ENCODE peak calls at places on chromosomes 16 and 17, in six cellular contexts. One of them, this sample, is unnamed.

GRCh38 chr16:67024384-67024896 is 4.5 kb upstream of the CBFB start:
- DNase-seq in HAP-1: no peak
- DNase-seq in neural progenitor cell: no peak
- DNase-seq in mucosa of descending colon: no peak
- DNase-seq in astrocyte of the cerebellum: no peak
- DNase-seq in GM23248: peak; percentile 24
- DNase-seq in this sample: no peak

GRCh38 chr17:17032131-17032692 is 10.0 kb upstream of the MPRIP start:
- DNase-seq in HAP-1: no peak
- DNase-seq in neural progenitor cell: peak; percentile 18
- DNase-seq in mucosa of descending colon: peak; percentile 57
- DNase-seq in astrocyte of the cerebellum: peak; percentile 15
- DNase-seq in GM23248: peak; percentile 97
- DNase-seq in this sample: peak; percentile 78

GRCh38 chr17:58336456-58337094 is 8.0 kb upstream of the TSPOAP1 start:
- DNase-seq in HAP-1: no peak
- DNase-seq in neural progenitor cell: no peak
- DNase-seq in mucosa of descending colon: no peak
- DNase-seq in astrocyte of the cerebellum: no peak
- DNase-seq in GM23248: peak; percentile 40
- DNase-seq in this sample: peak; percentile 84

GRCh38 chr17:28174352-28175046 is 132.0 kb downstream of the NLK start:
- DNase-seq in HAP-1: no peak
- DNase-seq in neural progenitor cell: no peak
- DNase-seq in mucosa of descending colon: no peak
- DNase-seq in astrocyte of the cerebellum: no peak
- DNase-seq in GM23248: no peak
- DNase-seq in this sample: no peak

GRCh38 chr17:35801583-35802224 is 6.3 kb upstream of the MMP28 start:
- DNase-seq in HAP-1: no peak
- DNase-seq in neural progenitor cell: no peak
- DNase-seq in mucosa of descending colon: peak; percentile 83
- DNase-seq in astrocyte of the cerebellum: peak; percentile 91
- DNase-seq in GM23248: peak; percentile 24
- DNase-seq in this sample: peak; percentile 90

GRCh38 chr17:49861150-49861884 is 13.4 kb upstream of the TAC4 start:
- DNase-seq in HAP-1: peak; percentile 22
- DNase-seq in neural progenitor cell: peak; percentile 78
- DNase-seq in mucosa of descending colon: peak; percentile 57
- DNase-seq in astrocyte of the cerebellum: peak; percentile 13
- DNase-seq in GM23248: peak; percentile 60
- DNase-seq in this sample: peak; percentile 43

GRCh38 chr16:64455275-64455674 is 666.6 kb downstream of the CDH11 start:
- DNase-seq in HAP-1: no peak
- DNase-seq in neural progenitor cell: no peak
- DNase-seq in mucosa of descending colon: no peak
- DNase-seq in astrocyte of the cerebellum: no peak
- DNase-seq in GM23248: peak; percentile 45
- DNase-seq in this sample: no peak

GRCh38 chr17:61267847-61268246 is 131.8 kb upstream of the TBX2 start:
- DNase-seq in HAP-1: no peak
- DNase-seq in neural progenitor cell: no peak
- DNase-seq in mucosa of descending colon: no peak
- DNase-seq in astrocyte of the cerebellum: no peak
- DNase-seq in GM23248: no peak
- DNase-seq in this sample: no peak

GRCh38 chr17:17876959-17877547 is 40.3 kb upstream of the SREBF1 start:
- DNase-seq in HAP-1: no peak
- DNase-seq in neural progenitor cell: no peak
- DNase-seq in mucosa of descending colon: no peak
- DNase-seq in astrocyte of the cerebellum: no peak
- DNase-seq in GM23248: peak; percentile 61
- DNase-seq in this sample: peak; percentile 26

GRCh38 chr17:491086-492014 is 138.7 kb upstream of the RPH3AL start:
- DNase-seq in HAP-1: peak; percentile 38
- DNase-seq in neural progenitor cell: peak; percentile 86
- DNase-seq in mucosa of descending colon: peak; percentile 37
- DNase-seq in astrocyte of the cerebellum: no peak
- DNase-seq in GM23248: peak; percentile 90
- DNase-seq in this sample: no peak

GRCh38 chr16:57590654-57591085 is 37.8 kb upstream of the ADGRG1 start:
- DNase-seq in HAP-1: no peak
- DNase-seq in neural progenitor cell: no peak
- DNase-seq in mucosa of descending colon: no peak
- DNase-seq in astrocyte of the cerebellum: no peak
- DNase-seq in GM23248: peak; percentile 86
- DNase-seq in this sample: peak; percentile 65

GRCh38 chr16:10090816-10091215 is 91.4 kb downstream of the GRIN2A start:
- DNase-seq in HAP-1: no peak
- DNase-seq in neural progenitor cell: no peak
- DNase-seq in mucosa of descending colon: no peak
- DNase-seq in astrocyte of the cerebellum: peak; percentile 59
- DNase-seq in GM23248: peak; percentile 4
- DNase-seq in this sample: no peak

GRCh38 chr17:7989781-7990655 is 12.4 kb upstream of the GUCY2D start:
- DNase-seq in HAP-1: peak; percentile 68
- DNase-seq in neural progenitor cell: peak; percentile 89
- DNase-seq in mucosa of descending colon: peak; percentile 96
- DNase-seq in astrocyte of the cerebellum: peak; percentile 12
- DNase-seq in GM23248: peak; percentile 75
- DNase-seq in this sample: peak; percentile 73

GRCh38 chr16:28990375-28991040 is 5.7 kb downstream of the LAT start:
- DNase-seq in HAP-1: no peak
- DNase-seq in neural progenitor cell: no peak
- DNase-seq in mucosa of descending colon: no peak
- DNase-seq in astrocyte of the cerebellum: no peak
- DNase-seq in GM23248: peak; percentile 45
- DNase-seq in this sample: no peak

GRCh38 chr17:32917842-32918241 is 10.1 kb upstream of the TMEM98 start:
- DNase-seq in HAP-1: no peak
- DNase-seq in neural progenitor cell: no peak
- DNase-seq in mucosa of descending colon: no peak
- DNase-seq in astrocyte of the cerebellum: no peak
- DNase-seq in GM23248: no peak
- DNase-seq in this sample: no peak

GRCh38 chr17:65332375-65332774 is 195.2 kb downstream of the RGS9 start:
- DNase-seq in HAP-1: no peak
- DNase-seq in neural progenitor cell: no peak
- DNase-seq in mucosa of descending colon: no peak
- DNase-seq in astrocyte of the cerebellum: no peak
- DNase-seq in GM23248: peak; percentile 90
- DNase-seq in this sample: peak; percentile 38

GRCh38 chr16:59192551-59193199 is 458.6 kb upstream of the GOT2 start:
- DNase-seq in HAP-1: no peak
- DNase-seq in neural progenitor cell: peak; percentile 63
- DNase-seq in mucosa of descending colon: peak; percentile 3
- DNase-seq in astrocyte of the cerebellum: no peak
- DNase-seq in GM23248: peak; percentile 1
- DNase-seq in this sample: peak; percentile 32

GRCh38 chr17:7296189-7296861 is 1.9 kb upstream of the YBX2 start:
- DNase-seq in HAP-1: peak; percentile 70
- DNase-seq in neural progenitor cell: peak; percentile 94
- DNase-seq in mucosa of descending colon: peak; percentile 86
- DNase-seq in astrocyte of the cerebellum: peak; percentile 40
- DNase-seq in GM23248: peak; percentile 95
- DNase-seq in this sample: peak; percentile 78

GRCh38 chr17:80327518-80327917 is 66.9 kb downstream of the RNF213 start:
- DNase-seq in HAP-1: no peak
- DNase-seq in neural progenitor cell: no peak
- DNase-seq in mucosa of descending colon: no peak
- DNase-seq in astrocyte of the cerebellum: no peak
- DNase-seq in GM23248: no peak
- DNase-seq in this sample: no peak

GRCh38 chr17:42578282-42578869 is 847 bp upstream of the PSMC3IP start:
- DNase-seq in HAP-1: peak; percentile 81
- DNase-seq in neural progenitor cell: peak; percentile 92
- DNase-seq in mucosa of descending colon: peak; percentile 92
- DNase-seq in astrocyte of the cerebellum: peak; percentile 57
- DNase-seq in GM23248: peak; percentile 82
- DNase-seq in this sample: peak; percentile 73

GRCh38 chr16:47113130-47113529 is 30.6 kb downstream of the NETO2 start:
- DNase-seq in HAP-1: no peak
- DNase-seq in neural progenitor cell: no peak
- DNase-seq in mucosa of descending colon: no peak
- DNase-seq in astrocyte of the cerebellum: no peak
- DNase-seq in GM23248: no peak
- DNase-seq in this sample: no peak

GRCh38 chr17:59370580-59371299 is 39.3 kb downstream of the YPEL2 start:
- DNase-seq in HAP-1: no peak
- DNase-seq in neural progenitor cell: peak; percentile 75
- DNase-seq in mucosa of descending colon: no peak
- DNase-seq in astrocyte of the cerebellum: no peak
- DNase-seq in GM23248: no peak
- DNase-seq in this sample: no peak

GRCh38 chr17:65743313-65743665 is 181.8 kb upstream of the AXIN2 start:
- DNase-seq in HAP-1: no peak
- DNase-seq in neural progenitor cell: no peak
- DNase-seq in mucosa of descending colon: no peak
- DNase-seq in astrocyte of the cerebellum: no peak
- DNase-seq in GM23248: peak; percentile 40
- DNase-seq in this sample: no peak

GRCh38 chr17:60080545-60080944 is 1.8 kb upstream of the HEATR6 start:
- DNase-seq in HAP-1: no peak
- DNase-seq in neural progenitor cell: no peak
- DNase-seq in mucosa of descending colon: no peak
- DNase-seq in astrocyte of the cerebellum: no peak
- DNase-seq in GM23248: no peak
- DNase-seq in this sample: no peak

GRCh38 chr17:72984145-72984924 is 108.2 kb downstream of the SLC39A11 start:
- DNase-seq in HAP-1: no peak
- DNase-seq in neural progenitor cell: no peak
- DNase-seq in mucosa of descending colon: no peak
- DNase-seq in astrocyte of the cerebellum: peak; percentile 94
- DNase-seq in GM23248: peak; percentile 68
- DNase-seq in this sample: no peak

GRCh38 chr16:73323880-73324279 is 276.0 kb upstream of the ZFHX3 start:
- DNase-seq in HAP-1: no peak
- DNase-seq in neural progenitor cell: no peak
- DNase-seq in mucosa of descending colon: peak; percentile 16
- DNase-seq in astrocyte of the cerebellum: no peak
- DNase-seq in GM23248: no peak
- DNase-seq in this sample: no peak

GRCh38 chr16:85936761-85937343 is 37.9 kb downstream of the IRF8 start:
- DNase-seq in HAP-1: no peak
- DNase-seq in neural progenitor cell: no peak
- DNase-seq in mucosa of descending colon: no peak
- DNase-seq in astrocyte of the cerebellum: no peak
- DNase-seq in GM23248: peak; percentile 17
- DNase-seq in this sample: no peak

GRCh38 chr16:56314244-56314850 is 111.0 kb downstream of the AMFR start:
- DNase-seq in HAP-1: no peak
- DNase-seq in neural progenitor cell: no peak
- DNase-seq in mucosa of descending colon: no peak
- DNase-seq in astrocyte of the cerebellum: no peak
- DNase-seq in GM23248: no peak
- DNase-seq in this sample: no peak

GRCh38 chr17:29180051-29180787 is at the start of gene MYO18A:
- DNase-seq in HAP-1: peak; percentile 69
- DNase-seq in neural progenitor cell: peak; percentile 94
- DNase-seq in mucosa of descending colon: peak; percentile 86
- DNase-seq in astrocyte of the cerebellum: no peak
- DNase-seq in GM23248: peak; percentile 93
- DNase-seq in this sample: peak; percentile 84

GRCh38 chr17:29180788-29181160 is 576 bp upstream of the MYO18A start:
- DNase-seq in HAP-1: no peak
- DNase-seq in neural progenitor cell: no peak
- DNase-seq in mucosa of descending colon: no peak
- DNase-seq in astrocyte of the cerebellum: no peak
- DNase-seq in GM23248: no peak
- DNase-seq in this sample: no peak

GRCh38 chr17:29178750-29179231 is 1.4 kb downstream of the MYO18A start:
- DNase-seq in HAP-1: no peak
- DNase-seq in neural progenitor cell: no peak
- DNase-seq in mucosa of descending colon: peak; percentile 56
- DNase-seq in astrocyte of the cerebellum: no peak
- DNase-seq in GM23248: no peak
- DNase-seq in this sample: no peak

GRCh38 chr17:29177871-29178749 is 2.1 kb downstream of the MYO18A start:
- DNase-seq in HAP-1: no peak
- DNase-seq in neural progenitor cell: no peak
- DNase-seq in mucosa of descending colon: peak; percentile 76
- DNase-seq in astrocyte of the cerebellum: no peak
- DNase-seq in GM23248: no peak
- DNase-seq in this sample: no peak

GRCh38 chr17:29179232-29180036 is 764 bp downstream of the MYO18A start:
- DNase-seq in HAP-1: peak; percentile 8
- DNase-seq in neural progenitor cell: peak; percentile 89
- DNase-seq in mucosa of descending colon: peak; percentile 90
- DNase-seq in astrocyte of the cerebellum: no peak
- DNase-seq in GM23248: peak; percentile 41
- DNase-seq in this sample: peak; percentile 60
- H3K4me3 ChIP-seq in HAP-1: peak overlapping the region; percentile 46
- H3K4me3 ChIP-seq in neural progenitor cell: peak overlapping the region; percentile 67
- H3K4me3 ChIP-seq in mucosa of descending colon: peak overlapping the region; percentile 34
- H3K4me3 ChIP-seq in astrocyte of the cerebellum: peak overlapping the region; percentile 66
- H3K4me3 ChIP-seq in GM23248: peak overlapping the region; percentile 74
- H3K4me3 ChIP-seq in this sample: peak overlapping the region; percentile 57

DNA sequence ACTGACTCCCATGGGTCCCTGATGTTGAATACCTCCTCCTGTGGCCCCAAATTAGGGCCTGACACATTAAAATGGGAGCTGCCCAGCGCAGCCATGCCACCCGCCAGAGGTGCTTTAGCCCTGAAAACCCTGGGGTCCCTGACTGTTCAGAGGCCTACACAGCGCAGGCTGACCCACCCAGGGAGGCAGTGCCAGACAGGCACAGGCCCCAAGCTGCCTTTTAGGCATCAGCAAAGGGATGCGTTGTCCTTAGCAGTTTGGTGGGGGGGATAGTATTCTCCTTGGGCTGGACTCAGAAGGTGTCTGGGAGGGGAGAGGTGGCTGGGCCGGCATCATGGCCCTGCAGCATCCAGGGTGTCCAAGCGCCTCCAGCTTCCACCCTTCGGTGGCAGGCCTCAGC is 1.4 kb downstream of the RAPGEFL1 start:
- DNase-seq in HAP-1: no peak
- DNase-seq in neural progenitor cell: no peak
- DNase-seq in mucosa of descending colon: no peak
- DNase-seq in astrocyte of the cerebellum: no peak
- DNase-seq in GM23248: no peak
- DNase-seq in this sample: no peak
- H3K4me3 ChIP-seq in HAP-1: no peak overlapping the region
- H3K4me3 ChIP-seq in neural progenitor cell: no peak overlapping the region
- H3K4me3 ChIP-seq in mucosa of descending colon: peak overlapping the region; percentile 68
- H3K4me3 ChIP-seq in astrocyte of the cerebellum: peak overlapping the region; percentile 49
- H3K4me3 ChIP-seq in GM23248: no peak overlapping the region
- H3K4me3 ChIP-seq in this sample: no peak overlapping the region

GRCh38 chr16:12723681-12724080 is 80.0 kb downstream of the CPPED1 start:
- DNase-seq in HAP-1: no peak
- DNase-seq in neural progenitor cell: no peak
- DNase-seq in mucosa of descending colon: no peak
- DNase-seq in astrocyte of the cerebellum: no peak
- DNase-seq in GM23248: no peak
- DNase-seq in this sample: no peak
- H3K4me3 ChIP-seq in HAP-1: no peak overlapping the region
- H3K4me3 ChIP-seq in neural progenitor cell: no peak overlapping the region
- H3K4me3 ChIP-seq in mucosa of descending colon: no peak overlapping the region
- H3K4me3 ChIP-seq in astrocyte of the cerebellum: no peak overlapping the region
- H3K4me3 ChIP-seq in GM23248: no peak overlapping the region
- H3K4me3 ChIP-seq in this sample: no peak overlapping the region

GRCh38 chr17:50920041-50920410 is 53.9 kb upstream of the TOB1 start:
- DNase-seq in HAP-1: no peak
- DNase-seq in neural progenitor cell: no peak
- DNase-seq in mucosa of descending colon: no peak
- DNase-seq in astrocyte of the cerebellum: no peak
- DNase-seq in GM23248: no peak
- DNase-seq in this sample: no peak
- H3K4me3 ChIP-seq in HAP-1: no peak overlapping the region
- H3K4me3 ChIP-seq in neural progenitor cell: no peak overlapping the region
- H3K4me3 ChIP-seq in mucosa of descending colon: no peak overlapping the region
- H3K4me3 ChIP-seq in astrocyte of the cerebellum: no peak overlapping the region
- H3K4me3 ChIP-seq in GM23248: no peak overlapping the region
- H3K4me3 ChIP-seq in this sample: no peak overlapping the region

GRCh38 chr17:40218006-40218739 is 931 bp upstream of the WIPF2 start:
- DNase-seq in HAP-1: no peak
- DNase-seq in neural progenitor cell: no peak
- DNase-seq in mucosa of descending colon: no peak
- DNase-seq in astrocyte of the cerebellum: no peak
- DNase-seq in GM23248: no peak
- DNase-seq in this sample: no peak
- H3K4me3 ChIP-seq in HAP-1: peak overlapping the region; percentile 60
- H3K4me3 ChIP-seq in neural progenitor cell: peak overlapping the region; percentile 99
- H3K4me3 ChIP-seq in mucosa of descending colon: no peak overlapping the region
- H3K4me3 ChIP-seq in astrocyte of the cerebellum: no peak overlapping the region
- H3K4me3 ChIP-seq in GM23248: peak overlapping the region; percentile 95
- H3K4me3 ChIP-seq in this sample: no peak overlapping the region